ENCODE peak calls at places on chromosomes 3 and 15, in four cellular contexts. I, H, Y and L are unnamed samples.

GRCh38 chr15:87287156-87287555 is 969.4 kb downstream of the NTRK3 start:
- DNase-seq in I (peak; percentile 93), H (no peak), Y (peak; percentile 0), L (peak; percentile 80)

GRCh38 chr3:197151562-197151961 is 121.9 kb upstream of the MELTF start:
- DNase-seq in I (peak; percentile 70), H (no peak), Y (peak; percentile 78), L (peak; percentile 64)

GRCh38 chr3:114829786-114830185 is 317.3 kb downstream of the ZBTB20 start:
- DNase-seq in I (no peak), H (no peak), Y (no peak), L (no peak)

GRCh38 chr3:152718810-152719209 is 116.1 kb upstream of the P2RY1 start:
- DNase-seq in I (no peak), H (no peak), Y (no peak), L (no peak)

GRCh38 chr3:51539291-51539891 is 872 bp downstream of the RAD54L2 start:
- DNase-seq in I (peak; percentile 52), H (peak; percentile 59), Y (peak; percentile 85), L (peak; percentile 46)

GRCh38 chr3:54173371-54173770 is 51.0 kb downstream of the CACNA2D3 start:
- DNase-seq in I (no peak), H (no peak), Y (no peak), L (no peak)

GRCh38 chr3:172449468-172450149 is 1.4 kb upstream of the GHSR start:
- DNase-seq in I (peak; percentile 32), H (peak; percentile 90), Y (peak; percentile 25), L (peak; percentile 9)

GRCh38 chr3:113912551-113913246 is 35.1 kb upstream of the ZDHHC23 start:
- DNase-seq in I (peak; percentile 80), H (peak; percentile 94), Y (peak; percentile 77), L (peak; percentile 64)

GRCh38 chr3:156151824-156152428 is 31.5 kb downstream of the KCNAB1 start:
- DNase-seq in I (peak; percentile 81), H (peak; percentile 90), Y (peak; percentile 69), L (peak; percentile 75)

GRCh38 chr3:185825639-185826481 is 1.0 kb upstream of the IGF2BP2 start:
- DNase-seq in I (peak; percentile 48), H (peak; percentile 85), Y (peak; percentile 44), L (peak; percentile 34)

GRCh38 chr3:145628211-145628610 is 532.8 kb downstream of the PLOD2 start:
- DNase-seq in I (no peak), H (no peak), Y (no peak), L (no peak)

GRCh38 chr3:61560452-61561373 is 658 bp upstream of the PTPRG start:
- DNase-seq in I (peak; percentile 87), H (peak; percentile 96), Y (peak; percentile 73), L (peak; percentile 85)

GRCh38 chr3:127820871-127821853 is 1.2 kb downstream of the MGLL start:
- DNase-seq in I (peak; percentile 16), H (no peak), Y (peak; percentile 56), L (peak; percentile 62)

GRCh38 chr3:124786491-124787241 is 56.4 kb downstream of the UMPS start:
- DNase-seq in I (peak; percentile 76), H (no peak), Y (peak; percentile 60), L (peak; percentile 53)

GRCh38 chr3:144585408-144585807 is 613.8 kb downstream of the DIPK2A start:
- DNase-seq in I (no peak), H (no peak), Y (no peak), L (no peak)

GRCh38 chr3:156051651-156052050 is 68.7 kb upstream of the KCNAB1 start:
- DNase-seq in I (no peak), H (no peak), Y (no peak), L (no peak)

GRCh38 chr3:124281453-124282316 is 289.8 kb upstream of the ROPN1 start:
- DNase-seq in I (peak; percentile 64), H (peak; percentile 69), Y (peak; percentile 55), L (peak; percentile 55)

GRCh38 chr15:70245932-70246622 is 148.4 kb upstream of the TLE3 start:
- DNase-seq in I (no peak), H (no peak), Y (peak; percentile 11), L (peak; percentile 46)

GRCh38 chr3:11178421-11178820 is 24.1 kb downstream of the HRH1 start:
- DNase-seq in I (no peak), H (no peak), Y (no peak), L (no peak)

GRCh38 chr15:99845009-99845408 is 111.8 kb upstream of the LYSMD4 start:
- DNase-seq in I (peak; percentile 22), H (no peak), Y (peak; percentile 1), L (peak; percentile 0)

GRCh38 chr3:181919375-181919774 is 207.7 kb downstream of the SOX2 start:
- DNase-seq in I (no peak), H (no peak), Y (no peak), L (no peak)

GRCh38 chr3:77456881-77457280 is 417.0 kb downstream of the ROBO2 start:
- DNase-seq in I (no peak), H (no peak), Y (no peak), L (no peak)

GRCh38 chr3:105518806-105519418 is 152.2 kb downstream of the ALCAM start:
- DNase-seq in I (peak; percentile 85), H (peak; percentile 80), Y (peak; percentile 73), L (peak; percentile 69)

GRCh38 chr15:53384417-53384816 is 375.0 kb downstream of the WDR72 start:
- DNase-seq in I (no peak), H (peak; percentile 2), Y (no peak), L (no peak)

GRCh38 chr15:36880226-36880912 is 220.0 kb downstream of the MEIS2 start:
- DNase-seq in I (no peak), H (peak; percentile 84), Y (no peak), L (no peak)

GRCh38 chr3:63948995-63949394 is 36.8 kb upstream of the SCAANT1 start:
- DNase-seq in I (peak; percentile 54), H (peak; percentile 36), Y (peak; percentile 74), L (peak; percentile 72)

GRCh38 chr3:177358968-177359600 is 161.8 kb upstream of the TBL1XR1 start:
- DNase-seq in I (peak; percentile 10), H (peak; percentile 80), Y (no peak), L (no peak)

GRCh38 chr3:184234671-184235380 is 5.4 kb downstream of the VWA5B2 start:
- DNase-seq in I (no peak), H (no peak), Y (no peak), L (no peak)

GRCh38 chr3:70753572-70753971 is 441.1 kb upstream of the MDFIC2 start:
- DNase-seq in I (no peak), H (peak; percentile 45), Y (no peak), L (no peak)

GRCh38 chr3:155744626-155745324 is at the start of gene PLCH1:
- DNase-seq in I (peak; percentile 47), H (peak; percentile 97), Y (peak; percentile 40), L (peak; percentile 38)

GRCh38 chr15:85793641-85794597 is 806 bp downstream of the KLHL25 start:
- DNase-seq in I (peak; percentile 47), H (peak; percentile 37), Y (peak; percentile 15), L (peak; percentile 33)

GRCh38 chr3:172658344-172659245 is 52.3 kb downstream of the NCEH1 start:
- DNase-seq in I (peak; percentile 98), H (no peak), Y (peak; percentile 100), L (peak; percentile 88)

GRCh38 chr15:33278816-33279612 is 31.8 kb upstream of the RYR3 start:
- DNase-seq in I (peak; percentile 64), H (peak; percentile 40), Y (peak; percentile 84), L (peak; percentile 81)

GRCh38 chr15:55742498-55742926 is 440 bp downstream of the PRTG start:
- DNase-seq in I (peak; percentile 32), H (peak; percentile 23), Y (peak; percentile 22), L (no peak)

GRCh38 chr15:55742927-55743614 is at the start of gene PRTG:
- DNase-seq in I (peak; percentile 75), H (peak; percentile 78), Y (peak; percentile 69), L (peak; percentile 42)

GRCh38 chr15:55743615-55743978 is 645 bp upstream of the PRTG start:
- DNase-seq in I (no peak), H (no peak), Y (no peak), L (no peak)

GRCh38 chr15:55741592-55742497 is 1.1 kb downstream of the PRTG start:
- DNase-seq in I (no peak), H (peak; percentile 72), Y (no peak), L (no peak)

DNA sequence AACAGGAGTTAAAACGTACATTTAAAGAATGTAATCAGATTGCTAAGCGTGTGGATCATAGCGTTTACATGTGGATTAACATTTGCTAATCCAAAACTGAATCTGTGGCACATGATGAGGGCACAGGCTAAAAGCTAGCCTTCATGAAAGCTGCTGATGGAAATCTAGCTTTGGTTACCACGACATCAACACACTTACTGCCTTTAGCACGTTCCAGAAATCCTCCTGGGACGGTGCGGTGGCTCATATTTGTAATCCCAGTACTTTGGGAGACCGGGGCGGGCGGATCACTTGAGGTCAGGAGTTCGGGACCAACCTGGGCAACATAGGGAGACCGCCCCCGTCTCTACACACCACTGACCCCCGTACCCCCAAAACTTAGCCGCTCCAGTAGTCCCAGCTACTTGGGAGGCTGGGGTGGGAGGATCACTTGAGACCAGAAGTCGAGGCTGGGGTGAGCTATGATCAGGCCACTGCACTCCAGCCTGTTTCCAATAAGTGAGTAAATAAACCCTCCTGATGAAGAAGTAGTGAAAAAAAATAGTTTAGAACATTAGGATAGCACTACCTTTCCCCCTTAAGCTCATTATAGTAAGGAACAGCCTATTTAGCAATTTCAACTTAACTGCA is 1.2 kb upstream of the PRTG start:
- DNase-seq in I (no peak), H (no peak), Y (no peak), L (no peak)
- H3K4me3 ChIP-seq in I (no peak overlapping the region), H (peak overlapping the region; percentile 72), Y (no peak overlapping the region), L (no peak overlapping the region)

GRCh38 chr15:56371495-56372147 is 6.4 kb downstream of the TEX9 start:
- DNase-seq in I (no peak), H (peak; percentile 6), Y (no peak), L (no peak)

GRCh38 chr15:56369234-56369633 is 4.0 kb downstream of the TEX9 start:
- DNase-seq in I (no peak), H (no peak), Y (no peak), L (no peak)

GRCh38 chr15:56366211-56366610 is 985 bp downstream of the TEX9 start:
- DNase-seq in I (no peak), H (peak; percentile 36), Y (no peak), L (no peak)

GRCh38 chr15:56365075-56365711 is at the start of gene TEX9:
- DNase-seq in I (peak; percentile 83), H (peak; percentile 95), Y (peak; percentile 80), L (peak; percentile 81)

GRCh38 chr15:56367156-56367555 is 1.9 kb downstream of the TEX9 start:
- DNase-seq in I (no peak), H (no peak), Y (no peak), L (no peak)
- H3K4me3 ChIP-seq in I (no peak overlapping the region), H (no peak overlapping the region), Y (no peak overlapping the region), L (no peak overlapping the region)

GRCh38 chr15:25933456-25934158 is 70.5 kb upstream of the ATP10A start:
- DNase-seq in I (peak; percentile 87), H (peak; percentile 90), Y (peak; percentile 87), L (peak; percentile 87)
- H3K4me3 ChIP-seq in I (peak overlapping the region; percentile 50), H (peak overlapping the region; percentile 44), Y (peak overlapping the region; percentile 32), L (peak overlapping the region; percentile 55)

GRCh38 chr3:87082806-87083440 is 92.0 kb upstream of the VGLL3 start:
- DNase-seq in I (peak; percentile 85), H (peak; percentile 88), Y (peak; percentile 75), L (peak; percentile 73)

GRCh38 chr3:87077354-87077753 is 86.4 kb upstream of the VGLL3 start:
- DNase-seq in I (no peak), H (no peak), Y (no peak), L (no peak)

DNA sequence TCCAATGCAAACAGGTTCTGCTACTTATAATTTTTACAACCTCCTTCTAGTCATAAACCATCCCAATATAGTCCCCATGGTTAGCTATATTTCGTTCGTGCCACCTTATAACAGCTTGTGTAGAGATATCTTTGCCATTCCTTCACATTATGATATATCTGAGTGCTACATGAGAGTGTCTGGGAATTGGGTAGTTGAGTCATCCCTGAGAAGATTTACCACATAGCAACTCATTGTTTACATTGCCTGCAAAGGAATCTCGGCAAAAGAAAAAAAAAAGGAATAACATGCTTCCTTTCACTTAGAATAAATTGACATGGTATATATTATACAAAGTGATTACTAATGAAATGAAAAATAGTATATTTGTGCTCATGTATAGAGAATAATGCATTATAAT is 86.0 kb upstream of the VGLL3 start:
- DNase-seq in I (peak; percentile 55), H (no peak), Y (peak; percentile 85), L (peak; percentile 57)
- H3K4me3 ChIP-seq in I (no peak overlapping the region), H (no peak overlapping the region), Y (no peak overlapping the region), L (no peak overlapping the region)